ENCODE peak calls at places on chromosomes 3 and 15, in four cellular contexts. K is brain microvascular endothelial cell, B is right lobe of liver, H is cardiac muscle cell. P is an unnamed sample.

GRCh38 chr3:195825857-195826804 is 14.4 kb upstream of the MUC4 start:
- DNase-seq in K (no peak), B (no peak), H (no peak), P (no peak)

GRCh38 chr15:82771789-82772607 is 33.9 kb downstream of the FSD2 start:
- DNase-seq in K (no peak), B (no peak), H (no peak), P (no peak)

GRCh38 chr3:4029135-4029534 is 229.9 kb downstream of the LRRN1 start:
- DNase-seq in K (no peak), B (no peak), H (peak; percentile 44), P (no peak)

GRCh38 chr15:42427429-42428223 is 63.3 kb downstream of the ZNF106 start:
- DNase-seq in K (peak; percentile 75), B (no peak), H (no peak), P (no peak)

GRCh38 chr3:104273046-104273649 is 1093.6 kb upstream of the ALCAM start:
- DNase-seq in K (peak; percentile 37), B (no peak), H (peak; percentile 62), P (peak; percentile 35)

GRCh38 chr15:66167854-66168253 is 85.7 kb downstream of the MEGF11 start:
- DNase-seq in K (no peak), B (no peak), H (no peak), P (no peak)

GRCh38 chr15:40815042-40815678 is 7.9 kb upstream of the DNAJC17 start:
- DNase-seq in K (no peak), B (no peak), H (peak; percentile 47), P (no peak)

GRCh38 chr3:122052968-122053367 is 2.2 kb upstream of the CD86 start:
- DNase-seq in K (no peak), B (no peak), H (no peak), P (peak; percentile 72)

GRCh38 chr15:35379972-35380371 is 166.0 kb downstream of the DPH6 start:
- DNase-seq in K (no peak), B (no peak), H (no peak), P (no peak)

GRCh38 chr3:13539285-13539625 is 9.7 kb upstream of the FBLN2 start:
- DNase-seq in K (peak; percentile 57), B (peak; percentile 27), H (no peak), P (no peak)

GRCh38 chr15:77013786-77014136 is 18.8 kb downstream of the PSTPIP1 start:
- DNase-seq in K (no peak), B (no peak), H (no peak), P (peak; percentile 72)

GRCh38 chr15:74709011-74709410 is 13.2 kb upstream of the EDC3 start:
- DNase-seq in K (no peak), B (no peak), H (no peak), P (no peak)

GRCh38 chr15:21267686-21268395 is 172.5 kb downstream of the POTEB3 start:
- DNase-seq in K (no peak), B (no peak), H (no peak), P (no peak)

GRCh38 chr3:194126790-194127189 is 9.2 kb upstream of the HES1 start:
- DNase-seq in K (no peak), B (no peak), H (no peak), P (no peak)

GRCh38 chr3:155154255-155154654 is 74.1 kb downstream of the MME start:
- DNase-seq in K (no peak), B (no peak), H (no peak), P (no peak)

GRCh38 chr3:48436477-48436787 is 3.5 kb downstream of the CCDC51 start:
- DNase-seq in K (no peak), B (no peak), H (no peak), P (no peak)

GRCh38 chr15:67080118-67080899 is 14.9 kb downstream of the SMAD3 start:
- DNase-seq in K (no peak), B (no peak), H (no peak), P (no peak)

GRCh38 chr3:53190659-53191058 is 29.6 kb downstream of the PRKCD start:
- DNase-seq in K (no peak), B (no peak), H (no peak), P (peak; percentile 87)

GRCh38 chr15:62301993-62302665 is 137.0 kb upstream of the C2CD4B start:
- DNase-seq in K (no peak), B (no peak), H (peak; percentile 12), P (no peak)

GRCh38 chr3:100420885-100421284 is 19.5 kb downstream of the LNP1 start:
- DNase-seq in K (no peak), B (no peak), H (no peak), P (no peak)

GRCh38 chr15:25684521-25685215 is 178.5 kb downstream of the ATP10A start:
- DNase-seq in K (peak; percentile 78), B (no peak), H (no peak), P (no peak)

GRCh38 chr3:100151024-100151707 is 36.9 kb upstream of the FILIP1L start:
- DNase-seq in K (no peak), B (no peak), H (no peak), P (no peak)

GRCh38 chr15:63233667-63234419 is 43.6 kb upstream of the APH1B start:
- DNase-seq in K (peak; percentile 83), B (no peak), H (no peak), P (no peak)

GRCh38 chr3:178393833-178394232 is 142.4 kb upstream of the KCNMB2 start:
- DNase-seq in K (peak; percentile 29), B (no peak), H (no peak), P (no peak)

GRCh38 chr15:63020128-63020527 is 22.4 kb upstream of the TPM1 start:
- DNase-seq in K (no peak), B (no peak), H (no peak), P (no peak)

GRCh38 chr3:109553573-109554371 is 216.4 kb upstream of the DPPA4 start:
- DNase-seq in K (peak; percentile 19), B (no peak), H (no peak), P (no peak)

GRCh38 chr15:38555686-38556334 is 8.8 kb downstream of the RASGRP1 start:
- DNase-seq in K (peak; percentile 20), B (no peak), H (no peak), P (peak; percentile 61)

GRCh38 chr15:26864664-26865191 is 2.1 kb upstream of the GABRA5 start:
- DNase-seq in K (peak; percentile 30), B (no peak), H (peak; percentile 82), P (no peak)

GRCh38 chr3:196063456-196063855 is 18.4 kb downstream of the TFRC start:
- DNase-seq in K (peak; percentile 21), B (no peak), H (no peak), P (no peak)

GRCh38 chr3:71076361-71076997 is 507.0 kb downstream of the FOXP1 start:
- DNase-seq in K (no peak), B (no peak), H (no peak), P (no peak)

GRCh38 chr3:119826714-119827113 is 44.8 kb downstream of the NR1I2 start:
- DNase-seq in K (peak; percentile 21), B (no peak), H (no peak), P (no peak)

GRCh38 chr3:117463276-117463675 is 753.7 kb downstream of the TUSC7 start:
- DNase-seq in K (no peak), B (no peak), H (no peak), P (no peak)

GRCh38 chr15:74873756-74874424 is 725 bp upstream of the SCAMP2 start:
- DNase-seq in K (no peak), B (no peak), H (no peak), P (peak; percentile 37)

GRCh38 chr3:49914906-49915305 is 11.2 kb upstream of the MST1R start:
- DNase-seq in K (no peak), B (no peak), H (no peak), P (no peak)

GRCh38 chr3:168047190-168047795 is 48.4 kb downstream of the GOLIM4 start:
- DNase-seq in K (peak; percentile 64), B (no peak), H (peak; percentile 78), P (peak; percentile 82)

GRCh38 chr3:168048414-168049330 is 47.1 kb downstream of the GOLIM4 start:
- DNase-seq in K (no peak), B (no peak), H (no peak), P (no peak)

GRCh38 chr3:168047936-168048335 is 47.8 kb downstream of the GOLIM4 start:
- DNase-seq in K (no peak), B (no peak), H (no peak), P (no peak)

GRCh38 chr3:168040624-168041208 is 55.0 kb downstream of the GOLIM4 start:
- DNase-seq in K (peak; percentile 39), B (no peak), H (peak; percentile 77), P (peak; percentile 52)

GRCh38 chr3:168044049-168044448 is 51.7 kb downstream of the GOLIM4 start:
- DNase-seq in K (no peak), B (no peak), H (no peak), P (no peak)
- H3K4me3 ChIP-seq in K (no peak overlapping the region), B (no peak overlapping the region), H (no peak overlapping the region), P (no peak overlapping the region)

GRCh38 chr3:156816794-156817741 is 9.1 kb upstream of the LEKR1 start:
- DNase-seq in K (peak; percentile 91), B (peak; percentile 94), H (peak; percentile 91), P (peak; percentile 98)
- TF ChIP-seq CTCF in K (no peak), B (peak; percentile 15), H (no peak), P (peak; percentile 11)

GRCh38 chr3:132032959-132033358 is 1.9 kb downstream of the CPNE4 start:
- DNase-seq in K (no peak), B (no peak), H (no peak), P (no peak)

GRCh38 chr3:132034097-132034485 is 723 bp downstream of the CPNE4 start:
- DNase-seq in K (no peak), B (no peak), H (no peak), P (no peak)

GRCh38 chr3:132029182-132029902 is 5.5 kb downstream of the CPNE4 start:
- DNase-seq in K (peak; percentile 80), B (peak; percentile 79), H (peak; percentile 92), P (peak; percentile 83)

GRCh38 chr3:132034486-132035464 is at the start of gene CPNE4:
- DNase-seq in K (peak; percentile 70), B (peak; percentile 73), H (peak; percentile 96), P (peak; percentile 62)

GRCh38 chr3:132033471-132033870 is 1.3 kb downstream of the CPNE4 start:
- DNase-seq in K (no peak), B (no peak), H (no peak), P (no peak)
- H3K4me3 ChIP-seq in K (no peak overlapping the region), B (no peak overlapping the region), H (no peak overlapping the region), P (no peak overlapping the region)

GRCh38 chr15:45200799-45201556 is 13.2 kb upstream of the SHF start:
- DNase-seq in K (peak; percentile 89), B (peak; percentile 81), H (peak; percentile 73), P (peak; percentile 92)

GRCh38 chr15:45200001-45200798 is 12.4 kb upstream of the SHF start:
- DNase-seq in K (peak; percentile 94), B (peak; percentile 93), H (peak; percentile 93), P (peak; percentile 97)

GRCh38 chr15:45197512-45197911 is 9.7 kb upstream of the SHF start:
- DNase-seq in K (no peak), B (no peak), H (no peak), P (no peak)

GRCh38 chr15:45198337-45199135 is 10.8 kb upstream of the SHF start:
- DNase-seq in K (peak; percentile 94), B (peak; percentile 94), H (peak; percentile 95), P (peak; percentile 97)

DNA sequence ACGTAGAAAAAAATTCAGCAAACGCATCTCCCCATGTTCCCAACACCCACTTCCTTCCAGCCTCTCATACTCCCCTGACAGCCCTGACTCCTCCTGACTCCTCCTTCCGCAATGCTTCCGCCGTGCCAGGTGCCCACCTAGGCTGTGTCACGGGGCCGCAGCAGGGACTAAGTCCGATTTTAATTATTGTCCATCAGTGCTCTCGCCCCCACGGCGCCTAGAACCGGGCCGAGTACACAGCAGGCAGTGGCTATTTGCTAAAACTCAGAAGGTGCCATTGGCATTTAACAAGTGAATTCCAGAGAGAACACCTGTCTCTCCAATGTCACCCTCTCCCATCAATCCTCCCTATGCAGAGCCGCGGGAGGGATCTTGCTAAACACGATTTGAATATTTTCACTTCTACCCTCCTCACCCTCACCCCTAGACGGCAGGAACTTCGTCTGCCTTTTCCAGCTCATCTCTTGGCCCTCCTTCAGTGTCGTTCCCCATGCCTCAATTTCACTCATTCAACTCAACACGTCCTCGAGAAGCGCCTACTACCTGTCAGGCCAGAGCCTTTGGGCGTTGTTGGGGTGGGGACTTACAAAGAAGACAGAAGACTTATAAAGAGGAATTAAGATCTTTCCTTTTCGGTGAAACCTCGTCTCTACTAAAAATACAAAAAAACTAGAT is 11.5 kb upstream of the SHF start:
- DNase-seq in K (no peak), B (no peak), H (peak; percentile 37), P (peak; percentile 71)
- TF ChIP-seq CTCF in K (no peak), B (no peak), H (no peak), P (no peak)

P was measured in GM12865.